ENCODE peak calls at places on chromosomes 16 and 17, in seven cellular contexts. One of them, this sample, is unnamed.

GRCh38 chr16:78100162-78100467 is 661 bp downstream of the WWOX start:
- DNase-seq in PC-9: no peak
- DNase-seq in HCT116: no peak
- DNase-seq in right atrium auricular region: no peak
- DNase-seq in mammary epithelial cell: no peak
- DNase-seq in lower leg skin: no peak
- DNase-seq in thoracic aorta: no peak
- DNase-seq in this sample: no peak

GRCh38 chr17:34252138-34252889 is 2.8 kb upstream of the CCL2 start:
- DNase-seq in PC-9: no peak
- DNase-seq in HCT116: no peak
- DNase-seq in right atrium auricular region: peak
- DNase-seq in mammary epithelial cell: no peak
- DNase-seq in lower leg skin: peak
- DNase-seq in thoracic aorta: peak
- DNase-seq in this sample: peak

GRCh38 chr17:59365383-59365981 is 34.0 kb downstream of the YPEL2 start:
- DNase-seq in PC-9: no peak
- DNase-seq in HCT116: no peak
- DNase-seq in right atrium auricular region: no peak
- DNase-seq in mammary epithelial cell: no peak
- DNase-seq in lower leg skin: no peak
- DNase-seq in thoracic aorta: no peak
- DNase-seq in this sample: no peak

GRCh38 chr17:14143678-14144077 is 74.4 kb downstream of the COX10 start:
- DNase-seq in PC-9: no peak
- DNase-seq in HCT116: no peak
- DNase-seq in right atrium auricular region: no peak
- DNase-seq in mammary epithelial cell: peak
- DNase-seq in lower leg skin: no peak
- DNase-seq in thoracic aorta: no peak
- DNase-seq in this sample: peak

GRCh38 chr16:83835972-83836566 is 28.3 kb downstream of the HSBP1 start:
- DNase-seq in PC-9: no peak
- DNase-seq in HCT116: peak
- DNase-seq in right atrium auricular region: no peak
- DNase-seq in mammary epithelial cell: peak
- DNase-seq in lower leg skin: no peak
- DNase-seq in thoracic aorta: no peak
- DNase-seq in this sample: peak

GRCh38 chr16:32116080-32116479 is 137.0 kb upstream of the TP53TG3D start:
- DNase-seq in PC-9: no peak
- DNase-seq in HCT116: no peak
- DNase-seq in right atrium auricular region: no peak
- DNase-seq in mammary epithelial cell: no peak
- DNase-seq in lower leg skin: no peak
- DNase-seq in thoracic aorta: no peak
- DNase-seq in this sample: no peak

GRCh38 chr17:70434536-70435490 is 265.5 kb downstream of the KCNJ2 start:
- DNase-seq in PC-9: no peak
- DNase-seq in HCT116: no peak
- DNase-seq in right atrium auricular region: no peak
- DNase-seq in mammary epithelial cell: no peak
- DNase-seq in lower leg skin: no peak
- DNase-seq in thoracic aorta: no peak
- DNase-seq in this sample: peak

GRCh38 chr17:17044846-17045561 is 2.7 kb downstream of the MPRIP start:
- DNase-seq in PC-9: no peak
- DNase-seq in HCT116: no peak
- DNase-seq in right atrium auricular region: no peak
- DNase-seq in mammary epithelial cell: peak
- DNase-seq in lower leg skin: peak
- DNase-seq in thoracic aorta: no peak
- DNase-seq in this sample: peak

GRCh38 chr17:63039899-63040602 is 74.0 kb downstream of the TANC2 start:
- DNase-seq in PC-9: no peak
- DNase-seq in HCT116: peak
- DNase-seq in right atrium auricular region: no peak
- DNase-seq in mammary epithelial cell: peak
- DNase-seq in lower leg skin: no peak
- DNase-seq in thoracic aorta: no peak
- DNase-seq in this sample: peak

GRCh38 chr16:52090080-52090479 is 456.9 kb downstream of the TOX3 start:
- DNase-seq in PC-9: no peak
- DNase-seq in HCT116: no peak
- DNase-seq in right atrium auricular region: no peak
- DNase-seq in mammary epithelial cell: peak
- DNase-seq in lower leg skin: no peak
- DNase-seq in thoracic aorta: no peak
- DNase-seq in this sample: no peak

GRCh38 chr17:13671771-13672170 is 70.0 kb upstream of the HS3ST3A1 start:
- DNase-seq in PC-9: no peak
- DNase-seq in HCT116: no peak
- DNase-seq in right atrium auricular region: no peak
- DNase-seq in mammary epithelial cell: no peak
- DNase-seq in lower leg skin: no peak
- DNase-seq in thoracic aorta: no peak
- DNase-seq in this sample: peak

GRCh38 chr16:31880322-31880979 is 6.8 kb downstream of the ZNF267 start:
- DNase-seq in PC-9: no peak
- DNase-seq in HCT116: no peak
- DNase-seq in right atrium auricular region: no peak
- DNase-seq in mammary epithelial cell: peak
- DNase-seq in lower leg skin: no peak
- DNase-seq in thoracic aorta: no peak
- DNase-seq in this sample: peak

GRCh38 chr16:77761204-77761603 is 27.2 kb upstream of the VAT1L start:
- DNase-seq in PC-9: no peak
- DNase-seq in HCT116: no peak
- DNase-seq in right atrium auricular region: no peak
- DNase-seq in mammary epithelial cell: no peak
- DNase-seq in lower leg skin: no peak
- DNase-seq in thoracic aorta: no peak
- DNase-seq in this sample: no peak

GRCh38 chr16:20323591-20324117 is 3.7 kb downstream of the GP2 start:
- DNase-seq in PC-9: no peak
- DNase-seq in HCT116: no peak
- DNase-seq in right atrium auricular region: no peak
- DNase-seq in mammary epithelial cell: no peak
- DNase-seq in lower leg skin: no peak
- DNase-seq in thoracic aorta: no peak
- DNase-seq in this sample: no peak

GRCh38 chr17:81712468-81713003 is 452 bp downstream of the SLC25A10 start:
- DNase-seq in PC-9: peak
- DNase-seq in HCT116: no peak
- DNase-seq in right atrium auricular region: no peak
- DNase-seq in mammary epithelial cell: peak
- DNase-seq in lower leg skin: no peak
- DNase-seq in thoracic aorta: no peak
- DNase-seq in this sample: peak

GRCh38 chr17:31541559-31541958 is 150.1 kb downstream of the RAB11FIP4 start:
- DNase-seq in PC-9: no peak
- DNase-seq in HCT116: no peak
- DNase-seq in right atrium auricular region: no peak
- DNase-seq in mammary epithelial cell: no peak
- DNase-seq in lower leg skin: no peak
- DNase-seq in thoracic aorta: no peak
- DNase-seq in this sample: no peak

GRCh38 chr17:61221181-61221580 is 178.5 kb upstream of the TBX2 start:
- DNase-seq in PC-9: no peak
- DNase-seq in HCT116: no peak
- DNase-seq in right atrium auricular region: no peak
- DNase-seq in mammary epithelial cell: no peak
- DNase-seq in lower leg skin: no peak
- DNase-seq in thoracic aorta: no peak
- DNase-seq in this sample: no peak

DNA sequence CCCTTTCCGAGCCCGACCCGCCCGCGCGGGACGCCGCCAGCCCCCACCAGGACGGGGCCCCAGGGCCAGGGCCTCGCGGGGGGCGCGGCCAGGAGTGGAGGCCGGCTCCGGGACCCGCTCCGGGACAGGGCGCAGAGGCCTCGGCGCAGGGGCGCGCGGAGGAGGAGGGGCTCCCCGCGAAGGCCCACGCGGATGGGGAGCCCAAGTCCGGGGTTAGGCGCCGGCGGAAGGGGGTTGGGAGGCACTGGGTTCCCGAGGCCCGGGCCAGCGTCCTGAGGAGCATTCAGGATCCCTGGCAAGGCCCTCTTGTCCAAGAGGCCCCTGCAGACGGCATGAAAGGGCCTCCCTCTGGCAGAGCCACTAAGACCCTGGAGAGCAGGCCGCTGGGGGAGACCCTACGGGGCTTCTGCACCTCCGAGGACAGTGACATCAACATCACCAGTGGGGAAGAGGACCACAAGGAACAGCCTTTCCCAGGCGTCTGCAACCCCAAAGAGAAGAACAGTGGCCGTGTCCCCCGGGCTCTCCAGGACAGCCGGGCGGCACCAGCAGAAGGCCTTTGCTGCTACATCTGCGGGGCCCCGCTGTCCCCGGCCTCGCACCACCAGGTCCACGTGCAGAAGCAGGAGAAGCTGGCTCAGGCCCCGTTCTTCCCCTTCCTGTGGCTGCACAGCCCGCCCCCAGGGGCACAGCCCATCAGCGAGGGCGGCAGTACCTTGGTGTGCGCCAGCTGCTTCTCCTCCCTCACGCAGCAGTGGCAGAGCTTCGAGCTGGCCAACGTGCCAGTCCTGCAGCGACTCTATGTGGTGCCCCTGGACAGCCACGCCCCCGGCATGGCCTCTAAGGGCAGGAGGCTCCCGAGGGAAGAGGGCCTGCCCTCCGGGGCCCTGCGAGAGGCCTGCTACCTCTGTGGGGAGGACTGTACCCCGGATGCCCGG is 58.1 kb upstream of the CIBAR2 start:
- DNase-seq in PC-9: no peak
- DNase-seq in HCT116: no peak
- DNase-seq in right atrium auricular region: no peak
- DNase-seq in mammary epithelial cell: no peak
- DNase-seq in lower leg skin: no peak
- DNase-seq in thoracic aorta: no peak
- DNase-seq in this sample: no peak
- H3K4me3 ChIP-seq in PC-9: peak
- H3K4me3 ChIP-seq in HCT116: peak
- H3K4me3 ChIP-seq in right atrium auricular region: peak
- H3K4me3 ChIP-seq in mammary epithelial cell: no peak
- H3K4me3 ChIP-seq in lower leg skin: no peak
- H3K4me3 ChIP-seq in thoracic aorta: peak
- H3K4me3 ChIP-seq in this sample: peak

DNA sequence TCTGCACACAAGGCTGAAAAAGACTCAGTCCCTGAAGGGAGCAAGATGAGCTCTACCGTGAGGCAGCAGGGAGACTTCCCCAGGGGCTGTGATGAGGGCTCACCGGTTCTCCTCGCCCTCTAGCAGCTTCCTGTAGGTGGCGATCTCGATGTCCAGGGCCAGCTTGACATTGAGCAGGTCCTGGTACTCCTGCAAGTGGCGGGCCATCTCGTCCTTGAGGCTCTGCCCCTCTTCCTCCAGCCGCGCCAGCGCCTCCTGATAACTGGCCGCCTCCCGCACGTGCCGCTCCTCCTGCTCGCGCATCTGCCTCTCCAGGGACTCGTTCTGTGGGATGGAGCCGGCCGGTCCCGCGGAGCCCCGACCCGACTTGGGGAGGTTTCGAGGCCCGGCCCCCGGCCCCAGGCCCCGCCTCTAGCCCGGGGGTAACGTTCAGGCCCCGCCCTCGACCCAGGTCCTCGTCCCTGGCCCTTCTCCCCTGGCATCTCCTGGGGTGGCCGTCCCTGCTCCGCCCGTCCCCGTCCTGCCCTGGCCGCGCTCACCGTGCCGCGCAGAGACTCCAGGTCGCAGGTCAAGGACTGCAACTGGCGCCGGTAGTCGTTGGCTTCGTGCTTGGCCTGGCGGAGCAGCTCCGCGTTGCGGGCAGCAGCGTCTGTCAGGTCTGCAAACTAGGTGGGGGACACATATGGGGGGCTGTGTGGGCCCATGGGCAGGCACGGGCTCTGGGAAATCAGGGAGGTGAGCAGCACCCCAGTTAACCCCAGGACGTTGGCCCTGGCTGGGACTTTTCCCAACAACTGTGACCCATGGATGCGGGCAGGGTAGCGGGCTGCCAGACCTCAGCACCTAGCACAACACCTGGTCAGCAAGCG is 3.9 kb downstream of the GFAP start:
- DNase-seq in PC-9: no peak
- DNase-seq in HCT116: peak
- DNase-seq in right atrium auricular region: peak
- DNase-seq in mammary epithelial cell: no peak
- DNase-seq in lower leg skin: no peak
- DNase-seq in thoracic aorta: no peak
- DNase-seq in this sample: peak
- TF ChIP-seq CTCF in PC-9: peak
- TF ChIP-seq CTCF in HCT116: peak
- TF ChIP-seq CTCF in right atrium auricular region: peak
- TF ChIP-seq CTCF in mammary epithelial cell: peak
- TF ChIP-seq CTCF in lower leg skin: no peak
- TF ChIP-seq CTCF in thoracic aorta: peak
- TF ChIP-seq CTCF in this sample: peak

DNA sequence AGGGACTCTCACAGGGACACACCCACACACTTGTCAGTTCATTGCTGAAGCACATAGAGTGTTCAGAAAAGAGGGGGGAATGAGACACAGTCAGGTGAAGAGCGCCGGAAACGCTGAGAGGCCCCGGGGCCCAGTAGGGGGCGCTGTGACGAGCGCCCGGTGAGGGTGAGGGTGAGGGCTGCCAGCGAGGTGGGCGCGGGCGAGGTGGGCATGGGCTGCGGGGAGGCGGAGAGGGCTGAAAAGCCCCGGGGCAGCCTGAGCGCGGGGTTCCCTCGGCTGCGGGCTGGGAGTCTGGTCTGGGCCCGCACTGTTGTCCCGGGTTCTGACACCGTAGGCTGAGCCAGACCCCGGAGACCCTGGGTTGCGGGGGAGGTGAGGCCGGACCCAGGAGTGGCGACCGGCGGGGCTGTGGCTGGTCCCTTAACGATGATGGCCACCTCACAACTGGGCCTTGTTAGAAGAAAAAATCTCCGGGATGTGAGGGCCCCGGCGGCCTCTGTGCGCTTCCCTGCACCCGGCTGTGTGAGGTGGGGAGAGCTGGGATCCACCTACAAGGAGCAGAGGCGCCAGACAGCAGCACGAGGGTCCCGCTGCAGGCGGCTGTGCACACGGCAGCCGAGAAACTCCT is 91.4 kb downstream of the C16orf78 start:
- DNase-seq in PC-9: no peak
- DNase-seq in HCT116: no peak
- DNase-seq in right atrium auricular region: peak
- DNase-seq in mammary epithelial cell: no peak
- DNase-seq in lower leg skin: peak
- DNase-seq in thoracic aorta: no peak
- DNase-seq in this sample: no peak
- H3K4me3 ChIP-seq in PC-9: no peak
- H3K4me3 ChIP-seq in HCT116: no peak
- H3K4me3 ChIP-seq in right atrium auricular region: no peak
- H3K4me3 ChIP-seq in mammary epithelial cell: no peak
- H3K4me3 ChIP-seq in lower leg skin: no peak
- H3K4me3 ChIP-seq in thoracic aorta: no peak
- H3K4me3 ChIP-seq in this sample: no peak

DNA sequence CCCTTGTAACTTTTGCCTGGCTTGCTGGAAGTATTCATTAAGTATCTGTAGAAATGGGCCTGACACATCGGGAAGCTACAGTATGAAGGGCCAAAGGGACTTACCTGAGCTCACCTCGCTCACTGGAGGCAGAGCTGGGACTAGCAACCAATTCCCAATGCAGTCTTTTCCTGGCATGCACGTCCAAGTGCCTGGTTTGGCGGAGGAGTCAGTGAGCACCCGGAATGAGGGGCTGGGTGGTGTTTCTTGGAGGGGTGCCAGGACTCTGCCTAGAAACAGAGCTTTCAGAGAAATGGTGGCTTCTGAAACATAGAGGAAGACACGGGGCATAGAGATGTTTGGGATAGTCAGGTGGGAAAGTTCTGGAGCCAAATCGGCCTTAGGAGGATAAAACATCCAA is 18.4 kb upstream of the GPRC5C start:
- DNase-seq in PC-9: no peak
- DNase-seq in HCT116: no peak
- DNase-seq in right atrium auricular region: no peak
- DNase-seq in mammary epithelial cell: no peak
- DNase-seq in lower leg skin: no peak
- DNase-seq in thoracic aorta: no peak
- DNase-seq in this sample: no peak
- TF ChIP-seq CTCF in PC-9: no peak
- TF ChIP-seq CTCF in HCT116: no peak
- TF ChIP-seq CTCF in right atrium auricular region: no peak
- TF ChIP-seq CTCF in mammary epithelial cell: no peak
- TF ChIP-seq CTCF in lower leg skin: no peak
- TF ChIP-seq CTCF in thoracic aorta: no peak
- TF ChIP-seq CTCF in this sample: no peak